ENCODE peak calls at places on chromosomes 4 and X, in nine cellular contexts. A is neural progenitor cell; O is stimulated activated CD4-positive, alpha-beta T cell treated with anti-CD3 and anti-CD28 coated beads, Interleukin-12 subunit alpha, Interleukin-12 subunit beta, amount 100 ng/mL, for 24 hours; I is stimulated activated CD8-positive, alpha-beta memory T cell treated with anti-CD3 and anti-CD28 coated beads, Interleukin-7, amount 100 ng/mL, for 1 hour; X is astrocyte of the spinal cord; Y is iPS-NIHi11; W is CD14-positive monocyte; G is neuronal stem cell; F is brain microvascular endothelial cell. Q is an unnamed sample.
A peak's percentile ranks its signal among the peaks of the same experiment; 100 is the strongest.

GRCh38 chrX:105822138-105823091 is at the start of gene NRK:
- DNase-seq in W (no peak), G (no peak), O (no peak), Y (peak; percentile 33), I (no peak), X (peak; percentile 42), A (peak; percentile 33), F (peak; percentile 5), Q (no peak)

GRCh38 chrX:70485466-70485865 is 40.8 kb downstream of the DLG3 start:
- DNase-seq in G (no peak), O (no peak), A (no peak), Y (no peak), I (no peak), W (no peak), F (no peak), X (no peak), Q (no peak)

GRCh38 chr4:14184265-14184664 is 556.7 kb upstream of the BOD1L1 start:
- DNase-seq in X (peak; percentile 18), W (no peak), F (no peak), I (no peak), G (no peak), A (peak; percentile 2), Y (no peak), O (no peak), Q (no peak)

GRCh38 chr4:168199262-168199957 is 107.1 kb downstream of the ANXA10 start:
- DNase-seq in I (no peak), O (no peak), X (no peak), A (no peak), W (no peak), F (no peak), G (no peak), Y (no peak), Q (no peak)

GRCh38 chr4:137180349-137180748 is 351.9 kb downstream of the PCDH18 start:
- DNase-seq in Y (peak; percentile 47), W (no peak), F (no peak), O (no peak), I (no peak), G (no peak), A (peak; percentile 40), X (no peak), Q (peak; percentile 10)

GRCh38 chr4:88447339-88447738 is 9.6 kb upstream of the HERC5 start:
- DNase-seq in X (no peak), F (peak; percentile 62), I (no peak), W (no peak), Y (no peak), G (no peak), O (no peak), A (no peak), Q (no peak)

GRCh38 chr4:179977378-179977777 is 2265.8 kb upstream of the TENM3 start:
- DNase-seq in I (no peak), W (no peak), Y (no peak), A (no peak), O (no peak), X (no peak), G (no peak), F (no peak), Q (no peak)

GRCh38 chrX:1239681-1240142 is 27.3 kb upstream of the CRLF2 start:
- DNase-seq in F (no peak), A (no peak), X (no peak), O (no peak), G (no peak), Y (no peak), W (peak; percentile 100), I (no peak), Q (no peak)

GRCh38 chrX:47515941-47516649 is 33.1 kb upstream of the ZNF41 start:
- DNase-seq in G (no peak), I (no peak), Y (no peak), F (peak; percentile 65), X (peak; percentile 62), W (no peak), A (no peak), O (no peak), Q (no peak)

GRCh38 chrX:19190902-19191301 is 68.6 kb upstream of the ADGRG2 start:
- DNase-seq in Y (no peak), O (no peak), X (no peak), W (no peak), I (no peak), G (no peak), A (no peak), F (no peak), Q (no peak)

GRCh38 chr4:8516061-8516573 is 64.1 kb upstream of the GPR78 start:
- DNase-seq in F (no peak), I (no peak), G (no peak), Y (no peak), X (no peak), W (no peak), O (no peak), A (no peak), Q (no peak)

GRCh38 chrX:82748901-82749505 is 759.1 kb upstream of the POU3F4 start:
- DNase-seq in Y (no peak), A (no peak), I (no peak), F (no peak), O (no peak), W (no peak), G (no peak), X (peak; percentile 37), Q (no peak)

GRCh38 chrX:119252716-119253115 is 16.6 kb downstream of the PGRMC1 start:
- DNase-seq in X (no peak), O (no peak), F (no peak), Y (no peak), W (no peak), A (no peak), I (no peak), G (no peak), Q (no peak)

GRCh38 chrX:153598541-153599191 is at the start of gene CCNQ:
- DNase-seq in Y (peak; percentile 39), O (no peak), G (no peak), F (no peak), W (no peak), I (no peak), A (peak; percentile 60), X (peak; percentile 30), Q (peak; percentile 47)

GRCh38 chr4:170270628-170271027 is 180.9 kb upstream of the AADAT start:
- DNase-seq in G (no peak), O (no peak), I (no peak), X (no peak), A (no peak), W (no peak), Y (no peak), F (no peak), Q (no peak)

GRCh38 chrX:123184199-123184857 is at the start of gene GRIA3:
- DNase-seq in W (no peak), A (peak; percentile 45), X (peak; percentile 36), I (no peak), G (peak; percentile 17), O (no peak), Y (no peak), F (no peak), Q (no peak)

GRCh38 chr4:127698789-127699200 is 31.4 kb upstream of the SLC25A31 start:
- DNase-seq in O (no peak), X (peak; percentile 85), Y (peak; percentile 22), I (no peak), A (no peak), G (no peak), F (peak; percentile 76), W (no peak), Q (no peak)

GRCh38 chrX:3548743-3549441 is 164.6 kb downstream of the PRKX start:
- DNase-seq in I (no peak), A (peak; percentile 20), F (peak; percentile 42), W (no peak), G (peak; percentile 0), O (no peak), X (peak; percentile 72), Y (no peak), Q (peak; percentile 46)

GRCh38 chrX:68396953-68397352 is 36.3 kb downstream of the OPHN1 start:
- DNase-seq in G (no peak), Y (no peak), O (no peak), I (no peak), A (no peak), F (no peak), X (no peak), W (no peak), Q (no peak)

GRCh38 chrX:135977611-135978010 is 3.8 kb upstream of the MMGT1 start:
- DNase-seq in Y (no peak), W (no peak), G (no peak), F (no peak), A (no peak), X (peak; percentile 12), I (no peak), O (no peak), Q (no peak)

GRCh38 chr4:163515198-163515597 is 20.7 kb downstream of the TMA16 start:
- DNase-seq in X (no peak), W (no peak), F (no peak), G (no peak), Y (no peak), O (no peak), A (no peak), I (no peak), Q (no peak)

Q was measured in HAP-1.